ENCODE peak calls at places on chromosomes 11 and 22, in nine cellular contexts. B is NCI-H2107; Z is GM19239; R is HT-29; W is activated T-helper 1 cell treated with anti-CD3 and anti-CD28 coated beads, Interleukin-2, amount 50 U/mL, for 16 hours; Q is fibroblast of the aortic adventitia; T is T follicular helper cell; V is Kasumi-1; P is NCI-H774. G is an unnamed sample.

GRCh38 chr11:96000064-96000463 is 76.2 kb upstream of the MTMR2 start:
- DNase-seq in R (no peak), T (no peak), Z (no peak), V (no peak), W (no peak), B (no peak), P (no peak), Q (peak; percentile 30), G (no peak)

GRCh38 chr22:43238526-43239006 is 51.6 kb upstream of the TTLL12 start:
- DNase-seq in R (no peak), W (no peak), V (no peak), T (no peak), B (no peak), Z (no peak), Q (peak; percentile 8), P (no peak), G (no peak)

GRCh38 chr11:71451596-71452353 is 1.2 kb upstream of the NADSYN1 start:
- DNase-seq in B (no peak), T (no peak), Q (no peak), R (peak; percentile 50), P (peak; percentile 50), W (no peak), Z (no peak), V (peak; percentile 48), G (no peak)

GRCh38 chr11:10900686-10901415 is 43.0 kb upstream of the ZBED5 start:
- DNase-seq in Z (no peak), Q (no peak), R (no peak), W (no peak), T (no peak), V (no peak), P (no peak), B (peak; percentile 29), G (no peak)

GRCh38 chr11:61888043-61888442 is 3.3 kb downstream of the FADS3 start:
- DNase-seq in B (no peak), Q (peak; percentile 91), V (no peak), P (no peak), R (no peak), Z (no peak), W (no peak), T (no peak), G (no peak)

GRCh38 chr11:970319-970871 is 44.7 kb downstream of the AP2A2 start:
- DNase-seq in Z (no peak), T (no peak), P (no peak), R (no peak), B (no peak), V (peak; percentile 91), Q (no peak), W (no peak), G (no peak)

GRCh38 chr11:27116684-27117083 is 76.1 kb downstream of the BBOX1 start:
- DNase-seq in T (no peak), R (peak; percentile 24), W (no peak), V (no peak), Q (peak; percentile 61), Z (no peak), P (no peak), B (no peak), G (no peak)

GRCh38 chr22:49674479-49674830 is 153.2 kb downstream of the BRD1 start:
- DNase-seq in P (no peak), V (no peak), Z (no peak), T (no peak), Q (no peak), R (no peak), B (no peak), W (no peak), G (no peak)

GRCh38 chr11:4523666-4524065 is 21.3 kb upstream of the OR52M1 start:
- DNase-seq in Z (no peak), B (no peak), T (no peak), Q (no peak), P (no peak), R (no peak), V (no peak), W (no peak), G (no peak)

GRCh38 chr22:23035557-23036277 is 34.6 kb upstream of the GNAZ start:
- DNase-seq in T (no peak), V (no peak), B (no peak), P (no peak), Z (no peak), R (no peak), W (no peak), Q (no peak), G (no peak)

GRCh38 chr11:34161361-34161760 is 55.9 kb downstream of the NAT10 start:
- DNase-seq in B (no peak), Q (no peak), T (no peak), V (no peak), R (no peak), Z (no peak), W (no peak), P (no peak), G (no peak)

GRCh38 chr11:62538470-62539237 is 8.0 kb downstream of the AHNAK start:
- DNase-seq in R (no peak), W (no peak), V (no peak), Q (no peak), P (peak; percentile 20), Z (no peak), T (no peak), B (no peak), G (peak; percentile 48)

GRCh38 chr11:83070044-83070877 is 1.4 kb downstream of the RAB30 start:
- DNase-seq in T (no peak), R (no peak), V (no peak), Q (peak; percentile 91), B (no peak), Z (no peak), W (no peak), P (no peak), G (no peak)

GRCh38 chr22:26066534-26066933 is 102.7 kb upstream of the SEZ6L start:
- DNase-seq in V (no peak), R (no peak), Z (no peak), B (peak; percentile 35), Q (no peak), P (peak; percentile 64), T (no peak), W (no peak), G (no peak)

GRCh38 chr22:42299586-42300285 is 29.3 kb upstream of the TCF20 start:
- DNase-seq in R (no peak), V (peak; percentile 79), B (no peak), Z (no peak), Q (no peak), W (no peak), T (peak; percentile 71), P (no peak), G (no peak)

GRCh38 chr22:43213066-43213465 is 26.1 kb upstream of the TTLL12 start:
- DNase-seq in T (no peak), P (no peak), B (no peak), R (peak; percentile 12), Z (no peak), Q (peak; percentile 4), W (no peak), V (no peak), G (no peak)

GRCh38 chr11:65290448-65291165 is 24.1 kb upstream of the CDC42EP2 start:
- DNase-seq in Z (no peak), V (peak; percentile 97), B (no peak), W (no peak), T (no peak), R (peak; percentile 24), P (no peak), Q (peak; percentile 100), G (no peak)

GRCh38 chr11:69054397-69055211 is 5.9 kb downstream of the TPCN2 start:
- DNase-seq in P (no peak), V (no peak), R (no peak), Q (no peak), B (no peak), W (no peak), T (no peak), Z (no peak), G (no peak)

GRCh38 chr11:72775288-72776110 is 18.3 kb downstream of the STARD10 start:
- DNase-seq in Q (no peak), W (no peak), B (no peak), V (no peak), T (no peak), P (no peak), Z (no peak), R (no peak), G (no peak)

GRCh38 chr11:118163494-118163893 is 10.9 kb upstream of the SCN4B start:
- DNase-seq in P (no peak), Q (no peak), W (no peak), B (no peak), Z (no peak), V (no peak), R (no peak), T (no peak), G (no peak)

GRCh38 chr22:37090920-37091688 is 18.4 kb downstream of the TMPRSS6 start:
- DNase-seq in R (no peak), T (no peak), V (no peak), B (no peak), P (no peak), W (no peak), Z (no peak), Q (no peak), G (no peak)

GRCh38 chr11:13962562-13963168 is at the start of gene SPON1:
- DNase-seq in V (no peak), R (no peak), Z (no peak), W (peak; percentile 23), B (no peak), T (peak; percentile 18), P (peak; percentile 21), Q (peak; percentile 13), G (peak; percentile 33)

GRCh38 chr11:94142308-94143277 is 14.0 kb downstream of the PANX1 start:
- DNase-seq in W (no peak), B (no peak), Q (peak; percentile 14), R (no peak), P (peak; percentile 19), V (no peak), Z (no peak), T (no peak), G (no peak)

GRCh38 chr11:19027829-19028595 is 32.5 kb downstream of the MRGPRX2 start:
- DNase-seq in Q (peak; percentile 64), T (no peak), Z (no peak), P (no peak), W (no peak), V (no peak), B (no peak), R (peak; percentile 42), G (no peak)

GRCh38 chr22:33757443-33758124 is 162.7 kb downstream of the LARGE1 start:
- DNase-seq in B (peak; percentile 47), T (no peak), R (no peak), P (no peak), Z (no peak), W (no peak), V (no peak), Q (no peak), G (no peak)

GRCh38 chr11:61685611-61685955 is 5.4 kb downstream of the DAGLA start:
- DNase-seq in P (no peak), R (no peak), Q (no peak), T (no peak), Z (no peak), B (no peak), V (peak; percentile 35), W (no peak), G (no peak)

GRCh38 chr11:123483058-123483457 is 53.0 kb downstream of the GRAMD1B start:
- DNase-seq in B (no peak), V (no peak), Z (no peak), R (no peak), T (no peak), W (no peak), Q (peak; percentile 45), P (no peak), G (no peak)

GRCh38 chr22:24580276-24580675 is 12.6 kb downstream of the LRRC75B start:
- DNase-seq in W (no peak), R (no peak), T (no peak), B (no peak), Z (no peak), P (no peak), V (no peak), Q (peak; percentile 95), G (no peak)

GRCh38 chr22:41846268-41847002 is 13.5 kb downstream of the SREBF2 start:
- DNase-seq in Z (no peak), P (no peak), V (no peak), Q (no peak), R (no peak), T (no peak), W (no peak), B (no peak), G (no peak)

GRCh38 chr11:98358551-98358950 is 662.2 kb upstream of the CNTN5 start:
- DNase-seq in B (no peak), W (no peak), T (no peak), P (no peak), Z (no peak), Q (no peak), V (no peak), R (no peak), G (no peak)

G was measured in NCI-H526 treated with DMSO at 0.1 percent for 48 hours.